ENCODE peak calls at places on chromosome 12, in seven cellular contexts. One of them, this sample, is unnamed.
A peak's percentile ranks its signal among the peaks of the same experiment; 100 is the strongest.

GRCh38 chr12:68733661-68734071 is 12.3 kb upstream of the SLC35E3 start:
- DNase-seq in psoas muscle: no peak
- DNase-seq in tibial nerve: no peak
- DNase-seq in tibial artery: no peak
- DNase-seq in CD8-positive, alpha-beta T cell: no peak
- DNase-seq in right lobe of liver: no peak
- DNase-seq in IMR-90: peak; percentile 85
- DNase-seq in this sample: no peak

GRCh38 chr12:16225692-16226091 is 51.8 kb downstream of the SLC15A5 start:
- DNase-seq in psoas muscle: no peak
- DNase-seq in tibial nerve: no peak
- DNase-seq in tibial artery: no peak
- DNase-seq in CD8-positive, alpha-beta T cell: no peak
- DNase-seq in right lobe of liver: no peak
- DNase-seq in IMR-90: no peak
- DNase-seq in this sample: no peak

GRCh38 chr12:22899184-22899583 is 274.2 kb downstream of the ETNK1 start:
- DNase-seq in psoas muscle: no peak
- DNase-seq in tibial nerve: no peak
- DNase-seq in tibial artery: no peak
- DNase-seq in CD8-positive, alpha-beta T cell: no peak
- DNase-seq in right lobe of liver: no peak
- DNase-seq in IMR-90: no peak
- DNase-seq in this sample: no peak

GRCh38 chr12:124395284-124395752 is 100.4 kb downstream of the RFLNA start:
- DNase-seq in psoas muscle: no peak
- DNase-seq in tibial nerve: no peak
- DNase-seq in tibial artery: no peak
- DNase-seq in CD8-positive, alpha-beta T cell: no peak
- DNase-seq in right lobe of liver: no peak
- DNase-seq in IMR-90: no peak
- DNase-seq in this sample: no peak

GRCh38 chr12:93318720-93319522 is 58.8 kb upstream of the NUDT4 start:
- DNase-seq in psoas muscle: no peak
- DNase-seq in tibial nerve: no peak
- DNase-seq in tibial artery: no peak
- DNase-seq in CD8-positive, alpha-beta T cell: no peak
- DNase-seq in right lobe of liver: no peak
- DNase-seq in IMR-90: no peak
- DNase-seq in this sample: no peak

GRCh38 chr12:57105011-57105753 is 6.0 kb downstream of the STAT6 start:
- DNase-seq in psoas muscle: no peak
- DNase-seq in tibial nerve: no peak
- DNase-seq in tibial artery: no peak
- DNase-seq in CD8-positive, alpha-beta T cell: no peak
- DNase-seq in right lobe of liver: no peak
- DNase-seq in IMR-90: no peak
- DNase-seq in this sample: no peak

GRCh38 chr12:62602445-62603060 is 135.9 kb downstream of the MON2 start:
- DNase-seq in psoas muscle: peak; percentile 89
- DNase-seq in tibial nerve: peak; percentile 84
- DNase-seq in tibial artery: peak; percentile 93
- DNase-seq in CD8-positive, alpha-beta T cell: peak; percentile 81
- DNase-seq in right lobe of liver: peak; percentile 88
- DNase-seq in IMR-90: peak; percentile 90
- DNase-seq in this sample: peak; percentile 94

GRCh38 chr12:56880416-56881035 is 53.7 kb downstream of the SDR9C7 start:
- DNase-seq in psoas muscle: no peak
- DNase-seq in tibial nerve: no peak
- DNase-seq in tibial artery: no peak
- DNase-seq in CD8-positive, alpha-beta T cell: no peak
- DNase-seq in right lobe of liver: no peak
- DNase-seq in IMR-90: no peak
- DNase-seq in this sample: peak; percentile 32

GRCh38 chr12:22284871-22285270 is 49.6 kb downstream of the ST8SIA1 start:
- DNase-seq in psoas muscle: no peak
- DNase-seq in tibial nerve: no peak
- DNase-seq in tibial artery: no peak
- DNase-seq in CD8-positive, alpha-beta T cell: no peak
- DNase-seq in right lobe of liver: no peak
- DNase-seq in IMR-90: peak; percentile 11
- DNase-seq in this sample: peak; percentile 67

GRCh38 chr12:60872850-60873713 is 1277.3 kb downstream of the SLC16A7 start:
- DNase-seq in psoas muscle: no peak
- DNase-seq in tibial nerve: no peak
- DNase-seq in tibial artery: no peak
- DNase-seq in CD8-positive, alpha-beta T cell: no peak
- DNase-seq in right lobe of liver: no peak
- DNase-seq in IMR-90: no peak
- DNase-seq in this sample: no peak

GRCh38 chr12:24297516-24297915 is 348.0 kb upstream of the SOX5 start:
- DNase-seq in psoas muscle: no peak
- DNase-seq in tibial nerve: no peak
- DNase-seq in tibial artery: no peak
- DNase-seq in CD8-positive, alpha-beta T cell: no peak
- DNase-seq in right lobe of liver: no peak
- DNase-seq in IMR-90: no peak
- DNase-seq in this sample: no peak

GRCh38 chr12:26979733-26980132 is 34.5 kb downstream of the TM7SF3 start:
- DNase-seq in psoas muscle: no peak
- DNase-seq in tibial nerve: no peak
- DNase-seq in tibial artery: no peak
- DNase-seq in CD8-positive, alpha-beta T cell: no peak
- DNase-seq in right lobe of liver: no peak
- DNase-seq in IMR-90: no peak
- DNase-seq in this sample: no peak

DNA sequence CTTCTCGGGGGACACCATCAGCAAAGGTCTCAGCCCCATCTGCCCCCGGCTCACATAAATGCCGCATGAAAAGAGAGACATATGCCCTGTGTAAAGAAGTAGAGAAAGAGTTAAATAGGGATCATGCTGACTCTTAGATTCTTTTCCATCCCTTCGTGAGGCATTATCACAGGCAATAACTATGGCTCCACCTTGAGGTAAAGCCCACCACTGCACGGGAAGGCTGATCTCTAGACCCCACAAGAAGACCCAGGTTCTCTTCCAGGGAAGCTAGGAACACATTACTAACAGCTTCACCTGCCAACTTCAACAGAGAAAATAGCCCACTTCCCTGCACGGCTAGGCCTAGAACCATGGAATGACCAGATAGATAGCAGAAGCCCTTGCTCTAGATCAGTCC is 14.1 kb upstream of the NOP2 start:
- DNase-seq in psoas muscle: no peak
- DNase-seq in tibial nerve: no peak
- DNase-seq in tibial artery: no peak
- DNase-seq in CD8-positive, alpha-beta T cell: no peak
- DNase-seq in right lobe of liver: no peak
- DNase-seq in IMR-90: no peak
- DNase-seq in this sample: no peak
- TF ChIP-seq CTCF in psoas muscle: no peak
- TF ChIP-seq CTCF in tibial nerve: no peak
- TF ChIP-seq CTCF in tibial artery: no peak
- TF ChIP-seq CTCF in CD8-positive, alpha-beta T cell: no peak
- TF ChIP-seq CTCF in right lobe of liver: peak; percentile 12
- TF ChIP-seq CTCF in IMR-90: no peak
- TF ChIP-seq CTCF in this sample: peak; percentile 15

GRCh38 chr12:81207173-81207572 is 129.3 kb downstream of the ACSS3 start:
- DNase-seq in psoas muscle: no peak
- DNase-seq in tibial nerve: no peak
- DNase-seq in tibial artery: no peak
- DNase-seq in CD8-positive, alpha-beta T cell: no peak
- DNase-seq in right lobe of liver: no peak
- DNase-seq in IMR-90: no peak
- DNase-seq in this sample: no peak

GRCh38 chr12:81208193-81208946 is 130.5 kb downstream of the ACSS3 start:
- DNase-seq in psoas muscle: no peak
- DNase-seq in tibial nerve: no peak
- DNase-seq in tibial artery: no peak
- DNase-seq in CD8-positive, alpha-beta T cell: no peak
- DNase-seq in right lobe of liver: no peak
- DNase-seq in IMR-90: no peak
- DNase-seq in this sample: peak; percentile 20

GRCh38 chr12:81205394-81205793 is 127.5 kb downstream of the ACSS3 start:
- DNase-seq in psoas muscle: no peak
- DNase-seq in tibial nerve: no peak
- DNase-seq in tibial artery: no peak
- DNase-seq in CD8-positive, alpha-beta T cell: no peak
- DNase-seq in right lobe of liver: no peak
- DNase-seq in IMR-90: no peak
- DNase-seq in this sample: no peak

GRCh38 chr12:81209001-81209400 is 131.1 kb downstream of the ACSS3 start:
- DNase-seq in psoas muscle: no peak
- DNase-seq in tibial nerve: no peak
- DNase-seq in tibial artery: no peak
- DNase-seq in CD8-positive, alpha-beta T cell: no peak
- DNase-seq in right lobe of liver: no peak
- DNase-seq in IMR-90: peak; percentile 8
- DNase-seq in this sample: no peak

GRCh38 chr12:81206425-81206824 is 128.5 kb downstream of the ACSS3 start:
- DNase-seq in psoas muscle: no peak
- DNase-seq in tibial nerve: no peak
- DNase-seq in tibial artery: no peak
- DNase-seq in CD8-positive, alpha-beta T cell: no peak
- DNase-seq in right lobe of liver: no peak
- DNase-seq in IMR-90: no peak
- DNase-seq in this sample: no peak
- H3K4me1 ChIP-seq in psoas muscle: peaks cover 5% of the 10 kb centered on the region
- H3K4me1 ChIP-seq in tibial nerve: peaks cover 16% of the 10 kb centered on the region
- H3K4me1 ChIP-seq in tibial artery: peaks cover 10% of the 10 kb centered on the region
- H3K4me1 ChIP-seq in CD8-positive, alpha-beta T cell: no peaks in the 10 kb centered on the region
- H3K4me1 ChIP-seq in right lobe of liver: no peaks in the 10 kb centered on the region
- H3K4me1 ChIP-seq in IMR-90: no peaks in the 10 kb centered on the region
- H3K4me1 ChIP-seq in this sample: peaks cover 11% of the 10 kb centered on the region

DNA sequence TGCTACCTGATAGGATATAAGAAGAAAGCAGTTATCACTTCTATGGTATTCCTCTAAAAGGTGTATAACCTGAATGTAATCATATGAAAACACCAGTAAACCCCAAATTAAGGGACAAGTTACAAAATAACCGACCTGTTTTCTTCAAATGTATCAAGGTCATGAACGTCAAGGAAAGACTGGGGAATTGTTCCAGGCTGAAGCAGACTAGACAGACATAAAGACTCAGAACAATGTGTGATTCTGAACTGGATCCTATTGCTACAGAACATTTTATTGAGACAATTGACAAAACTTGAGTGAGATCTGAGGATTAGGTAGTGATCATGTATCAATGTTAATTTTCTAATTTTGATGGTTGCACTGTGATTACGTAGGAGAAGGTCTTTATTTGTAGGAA is 15.4 kb upstream of the LRP6 start:
- DNase-seq in psoas muscle: no peak
- DNase-seq in tibial nerve: no peak
- DNase-seq in tibial artery: no peak
- DNase-seq in CD8-positive, alpha-beta T cell: no peak
- DNase-seq in right lobe of liver: no peak
- DNase-seq in IMR-90: no peak
- DNase-seq in this sample: no peak
- TF ChIP-seq CTCF in psoas muscle: no peak
- TF ChIP-seq CTCF in tibial nerve: no peak
- TF ChIP-seq CTCF in tibial artery: no peak
- TF ChIP-seq CTCF in CD8-positive, alpha-beta T cell: no peak
- TF ChIP-seq CTCF in right lobe of liver: no peak
- TF ChIP-seq CTCF in IMR-90: no peak
- TF ChIP-seq CTCF in this sample: no peak

DNA sequence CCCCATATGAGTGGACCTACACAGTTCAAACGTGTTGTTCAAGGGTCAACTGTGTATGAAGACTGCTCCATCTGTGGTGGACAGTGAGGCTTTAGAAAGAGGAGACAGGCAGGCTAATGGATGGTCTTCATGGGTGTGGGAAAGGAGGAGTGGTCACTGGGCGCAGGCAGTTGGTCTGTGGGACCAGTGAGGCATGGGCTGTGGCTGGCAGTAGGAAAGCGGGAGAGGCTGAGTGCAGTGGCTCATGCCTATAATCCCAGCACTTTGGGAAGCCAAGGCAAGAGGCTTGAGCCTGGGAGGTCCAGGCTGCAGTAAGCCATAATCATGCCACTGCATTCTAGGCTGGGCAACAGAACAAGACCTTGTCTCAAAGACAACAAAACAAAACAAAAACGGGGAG is 2.0 kb upstream of the NR4A1 start:
- DNase-seq in psoas muscle: no peak
- DNase-seq in tibial nerve: no peak
- DNase-seq in tibial artery: no peak
- DNase-seq in CD8-positive, alpha-beta T cell: no peak
- DNase-seq in right lobe of liver: no peak
- DNase-seq in IMR-90: no peak
- DNase-seq in this sample: no peak
- H3K4me1 ChIP-seq in psoas muscle: peaks cover 52% of the 10 kb centered on the region
- H3K4me1 ChIP-seq in tibial nerve: peaks cover 51% of the 10 kb centered on the region
- H3K4me1 ChIP-seq in tibial artery: peaks cover 32% of the 10 kb centered on the region
- H3K4me1 ChIP-seq in CD8-positive, alpha-beta T cell: peaks cover 36% of the 10 kb centered on the region
- H3K4me1 ChIP-seq in right lobe of liver: no peaks in the 10 kb centered on the region
- H3K4me1 ChIP-seq in IMR-90: peaks cover 18% of the 10 kb centered on the region
- H3K4me1 ChIP-seq in this sample: peaks cover 5% of the 10 kb centered on the region

GRCh38 chr12:113866496-113866895 is 99.6 kb downstream of the RBM19 start:
- DNase-seq in psoas muscle: no peak
- DNase-seq in tibial nerve: no peak
- DNase-seq in tibial artery: no peak
- DNase-seq in CD8-positive, alpha-beta T cell: no peak
- DNase-seq in right lobe of liver: no peak
- DNase-seq in IMR-90: no peak
- DNase-seq in this sample: no peak

GRCh38 chr12:113867258-113867657 is 98.9 kb downstream of the RBM19 start:
- DNase-seq in psoas muscle: no peak
- DNase-seq in tibial nerve: no peak
- DNase-seq in tibial artery: no peak
- DNase-seq in CD8-positive, alpha-beta T cell: no peak
- DNase-seq in right lobe of liver: no peak
- DNase-seq in IMR-90: peak; percentile 33
- DNase-seq in this sample: no peak

GRCh38 chr12:113870035-113870434 is 96.1 kb downstream of the RBM19 start:
- DNase-seq in psoas muscle: no peak
- DNase-seq in tibial nerve: no peak
- DNase-seq in tibial artery: no peak
- DNase-seq in CD8-positive, alpha-beta T cell: no peak
- DNase-seq in right lobe of liver: no peak
- DNase-seq in IMR-90: no peak
- DNase-seq in this sample: no peak

GRCh38 chr12:113870890-113871289 is 95.2 kb downstream of the RBM19 start:
- DNase-seq in psoas muscle: no peak
- DNase-seq in tibial nerve: no peak
- DNase-seq in tibial artery: no peak
- DNase-seq in CD8-positive, alpha-beta T cell: no peak
- DNase-seq in right lobe of liver: no peak
- DNase-seq in IMR-90: no peak
- DNase-seq in this sample: no peak

GRCh38 chr12:113868365-113868764 is 97.8 kb downstream of the RBM19 start:
- DNase-seq in psoas muscle: no peak
- DNase-seq in tibial nerve: no peak
- DNase-seq in tibial artery: no peak
- DNase-seq in CD8-positive, alpha-beta T cell: no peak
- DNase-seq in right lobe of liver: no peak
- DNase-seq in IMR-90: no peak
- DNase-seq in this sample: no peak
- TF ChIP-seq CTCF in psoas muscle: no peak
- TF ChIP-seq CTCF in tibial nerve: no peak
- TF ChIP-seq CTCF in tibial artery: no peak
- TF ChIP-seq CTCF in CD8-positive, alpha-beta T cell: no peak
- TF ChIP-seq CTCF in right lobe of liver: no peak
- TF ChIP-seq CTCF in IMR-90: no peak
- TF ChIP-seq CTCF in this sample: no peak